ENCODE peak calls at places on chromosomes 7 and 10, in ten cellular contexts. U is CD8-positive, alpha-beta memory T cell; T is neural progenitor cell; J is right cardiac atrium; D is fibroblast of lung; X is body of pancreas; W is HCT116; O is CD4-positive, alpha-beta memory T cell; L is RWPE2; P is CD8-positive, alpha-beta T cell. R is an unnamed sample. For H3K4me1, the result is how much of the 10 kb centered on the place peaks cover.

GRCh38 chr7:82593780-82594179 is 150.2 kb upstream of the CACNA2D1 start:
- DNase-seq in U (no peak), T (no peak), J (no peak), D (no peak), X (no peak), W (no peak), O (no peak), L (no peak), P (no peak), R (no peak)

GRCh38 chr10:68340358-68341080 is 7.8 kb upstream of the PBLD start:
- DNase-seq in U (no peak), T (no peak), J (no peak), D (no peak), X (no peak), W (no peak), O (no peak), L (no peak), P (no peak), R (no peak)

GRCh38 chr7:8590225-8590624 is 156.8 kb downstream of the NXPH1 start:
- DNase-seq in U (no peak), T (no peak), J (no peak), D (no peak), X (no peak), W (no peak), O (no peak), L (no peak), P (no peak), R (no peak)

GRCh38 chr10:53744746-53745145 is 972.2 kb upstream of the MBL2 start:
- DNase-seq in U (no peak), T (no peak), J (no peak), D (no peak), X (no peak), W (no peak), O (no peak), L (no peak), P (no peak), R (no peak)

GRCh38 chr7:50793115-50793946 is 10.6 kb upstream of the GRB10 start:
- DNase-seq in U (peak), T (peak), J (peak), D (peak), X (peak), W (no peak), O (peak), L (no peak), P (no peak), R (peak)

GRCh38 chr10:103638948-103639347 is 145.4 kb downstream of the NEURL1 start:
- DNase-seq in U (no peak), T (no peak), J (no peak), D (no peak), X (no peak), W (no peak), O (no peak), L (no peak), P (no peak), R (no peak)

GRCh38 chr10:8183241-8183704 is 128.8 kb downstream of the GATA3 start:
- DNase-seq in U (peak), T (no peak), J (no peak), D (no peak), X (no peak), W (no peak), O (peak), L (no peak), P (no peak), R (no peak)

GRCh38 chr7:44257213-44257612 is 56.4 kb downstream of the YKT6 start:
- DNase-seq in U (no peak), T (no peak), J (no peak), D (no peak), X (no peak), W (no peak), O (no peak), L (no peak), P (no peak), R (no peak)

GRCh38 chr7:150322833-150323681 is at the start of the genes ACTR3C and LRRC61:
- DNase-seq in U (peak), T (peak), J (no peak), D (no peak), X (peak), W (no peak), O (peak), L (no peak), P (no peak), R (no peak)

GRCh38 chr10:36666451-36666850 is 458.9 kb upstream of the ANKRD30A start:
- DNase-seq in U (no peak), T (no peak), J (no peak), D (no peak), X (no peak), W (no peak), O (no peak), L (no peak), P (no peak), R (no peak)

GRCh38 chr10:9301554-9301953 is 1247.1 kb downstream of the GATA3 start:
- DNase-seq in U (no peak), T (no peak), J (no peak), D (no peak), X (no peak), W (no peak), O (no peak), L (no peak), P (no peak), R (no peak)

GRCh38 chr7:27129729-27130539 is 623 bp downstream of the HOXA4 start:
- DNase-seq in U (no peak), T (peak), J (no peak), D (no peak), X (no peak), W (no peak), O (no peak), L (no peak), P (no peak), R (no peak)

GRCh38 chr7:71753959-71754652 is 622.2 kb downstream of the GALNT17 start:
- DNase-seq in U (no peak), T (no peak), J (no peak), D (no peak), X (no peak), W (no peak), O (no peak), L (no peak), P (no peak), R (no peak)

GRCh38 chr7:87463982-87464381 is 11.5 kb downstream of the ABCB4 start:
- DNase-seq in U (no peak), T (no peak), J (no peak), D (no peak), X (no peak), W (no peak), O (no peak), L (no peak), P (no peak), R (no peak)

GRCh38 chr7:128076831-128077271 is 45.6 kb upstream of the LRRC4 start:
- DNase-seq in U (no peak), T (peak), J (peak), D (peak), X (peak), W (no peak), O (no peak), L (no peak), P (no peak), R (peak)

GRCh38 chr7:118259115-118259514 is 34.6 kb downstream of the ANKRD7 start:
- DNase-seq in U (no peak), T (no peak), J (no peak), D (peak), X (no peak), W (no peak), O (no peak), L (no peak), P (no peak), R (no peak)

GRCh38 chr7:108486291-108486966 is 30.2 kb upstream of the NRCAM start:
- DNase-seq in U (no peak), T (no peak), J (no peak), D (peak), X (no peak), W (no peak), O (no peak), L (no peak), P (no peak), R (no peak)

GRCh38 chr10:80444646-80445319 is 9.3 kb upstream of the TSPAN14 start:
- DNase-seq in U (peak), T (peak), J (peak), D (peak), X (peak), W (no peak), O (peak), L (no peak), P (peak), R (peak)

GRCh38 chr7:105602325-105603305 is 21.3 kb upstream of the EFCAB10 start:
- DNase-seq in U (no peak), T (no peak), J (no peak), D (peak), X (no peak), W (no peak), O (no peak), L (no peak), P (no peak), R (no peak)

GRCh38 chr7:36155811-36156361 is 2.8 kb downstream of the EEPD1 start:
- DNase-seq in U (no peak), T (peak), J (peak), D (peak), X (peak), W (no peak), O (no peak), L (no peak), P (no peak), R (peak)

GRCh38 chr7:92527300-92528187 is 776 bp downstream of the PEX1 start:
- DNase-seq in U (peak), T (peak), J (peak), D (peak), X (peak), W (peak), O (peak), L (peak), P (peak), R (peak)

GRCh38 chr7:8217200-8218068 is 44.5 kb downstream of the ICA1 start:
- DNase-seq in U (peak), T (peak), J (no peak), D (peak), X (no peak), W (peak), O (peak), L (no peak), P (no peak), R (peak)

GRCh38 chr7:42494722-42495121 is 257.7 kb upstream of the GLI3 start:
- DNase-seq in U (no peak), T (no peak), J (peak), D (no peak), X (peak), W (no peak), O (no peak), L (peak), P (no peak), R (no peak)

DNA sequence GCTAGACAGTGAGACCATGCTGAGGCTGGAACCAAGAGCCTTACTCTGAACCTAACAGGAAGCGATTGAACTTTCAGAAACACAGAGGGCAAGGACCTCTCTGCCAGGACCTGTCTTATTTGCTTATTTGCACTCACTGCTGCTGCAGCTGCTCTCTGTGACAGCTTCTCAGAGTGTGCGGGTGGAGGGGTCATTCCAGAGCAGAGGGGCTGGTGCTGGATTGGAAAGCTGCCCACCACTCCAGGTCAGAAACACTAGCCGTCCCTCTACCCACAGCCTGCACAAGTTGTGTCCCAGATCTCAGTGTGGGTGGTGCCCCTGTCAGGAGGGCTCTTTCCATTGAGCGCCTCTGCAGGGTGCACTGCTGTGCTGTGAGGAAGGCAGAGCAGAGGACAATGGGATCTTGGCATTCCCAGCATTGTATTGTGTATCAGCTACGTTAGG is 126.2 kb downstream of the CCNY start:
- DNase-seq in U (no peak), T (peak), J (no peak), D (no peak), X (peak), W (no peak), O (no peak), L (no peak), P (no peak), R (no peak)
- H3K4me1 ChIP-seq in U (half or more), T (half or more), J (half or more), D (under half), X (under half), W (under half), O (half or more), L (under half), P (half or more), R (under half)

GRCh38 chr7:1729183-1729582 is 59.1 kb downstream of the ELFN1 start:
- DNase-seq in U (no peak), T (no peak), J (no peak), D (no peak), X (no peak), W (no peak), O (no peak), L (no peak), P (no peak), R (no peak)
- H3K4me1 ChIP-seq in U (under half), T (under half), J (under half), D (under half), X (under half), W (under half), O (under half), L (under half), P (under half), R (under half)

GRCh38 chr10:93475227-93475626 is 6.9 kb downstream of the MYOF start:
- DNase-seq in U (no peak), T (no peak), J (no peak), D (no peak), X (no peak), W (no peak), O (no peak), L (no peak), P (no peak), R (no peak)
- H3K4me1 ChIP-seq in U (under half), T (under half), J (under half), D (half or more), X (under half), W (half or more), O (under half), L (half or more), P (under half), R (under half)

GRCh38 chr7:15837627-15838026 is 151.1 kb upstream of the MEOX2 start:
- DNase-seq in U (no peak), T (no peak), J (no peak), D (no peak), X (no peak), W (no peak), O (no peak), L (no peak), P (no peak), R (no peak)
- H3K4me1 ChIP-seq in U (under half), T (under half), J (under half), D (under half), X (under half), W (under half), O (under half), L (under half), P (under half), R (under half)

GRCh38 chr7:24967696-24968095 is 12.3 kb downstream of the OSBPL3 start:
- DNase-seq in U (no peak), T (no peak), J (no peak), D (no peak), X (no peak), W (no peak), O (no peak), L (no peak), P (no peak), R (no peak)
- H3K4me1 ChIP-seq in U (half or more), T (under half), J (under half), D (under half), X (under half), W (half or more), O (half or more), L (half or more), P (under half), R (under half)

R was measured in HAP-1.